ENCODE peak calls at places on chromosomes 12 and 14, in four cellular contexts. Y is CD4-positive, alpha-beta T cell; A is neural progenitor cell; O is amniotic stem cell. X is an unnamed sample.

GRCh38 chr12:25744334-25744733 is 191.3 kb upstream of the LMNTD1 start:
- DNase-seq in O (no peak), Y (no peak), A (no peak), X (no peak)

GRCh38 chr14:50560929-50561280 is 960 bp downstream of the ATL1 start:
- DNase-seq in A (peak), O (no peak), Y (no peak), X (no peak)

GRCh38 chr14:64628940-64629403 is 75.3 kb upstream of the PLEKHG3 start:
- DNase-seq in A (no peak), Y (no peak), O (peak), X (no peak)

GRCh38 chr12:1529862-1530591 is 64.4 kb downstream of the FBXL14 start:
- DNase-seq in A (peak), O (no peak), Y (no peak), X (no peak)

GRCh38 chr12:82647853-82648252 is 38.9 kb upstream of the TMTC2 start:
- DNase-seq in Y (no peak), O (no peak), A (no peak), X (no peak)

GRCh38 chr12:34121360-34121759 is 99.1 kb downstream of the ALG10 start:
- DNase-seq in Y (no peak), O (no peak), A (no peak), X (no peak)

GRCh38 chr12:124731869-124732268 is 131.8 kb downstream of the SCARB1 start:
- DNase-seq in O (no peak), Y (no peak), A (no peak), X (no peak)

GRCh38 chr12:95653761-95654546 is 102.7 kb upstream of the USP44 start:
- DNase-seq in A (peak), O (peak), Y (no peak), X (no peak)

GRCh38 chr12:115204957-115205754 is 521.2 kb upstream of the TBX3 start:
- DNase-seq in A (no peak), O (no peak), Y (no peak), X (no peak)